ENCODE peak calls at places on chromosomes 12 and 14, in six cellular contexts. O, R, S, C, Q and I are unnamed samples.

GRCh38 chr12:24499151-24500146 is 449.5 kb downstream of the BCAT1 start:
- DNase-seq in O (no peak), R (no peak), S (no peak), C (no peak), Q (no peak), I (no peak)

GRCh38 chr12:102169922-102170698 is 27.5 kb downstream of the PMCH start:
- DNase-seq in O (peak), R (no peak), S (peak), C (no peak), Q (peak), I (peak)

GRCh38 chr12:2796187-2796663 is 1.5 kb downstream of the FKBP4 start:
- DNase-seq in O (no peak), R (no peak), S (no peak), C (no peak), Q (peak), I (no peak)

GRCh38 chr12:13889913-13890312 is 91.5 kb downstream of the GRIN2B start:
- DNase-seq in O (no peak), R (no peak), S (no peak), C (no peak), Q (no peak), I (no peak)

GRCh38 chr14:53458368-53458814 is 305.3 kb upstream of the DDHD1 start:
- DNase-seq in O (peak), R (no peak), S (peak), C (no peak), Q (no peak), I (no peak)

GRCh38 chr12:28051516-28052456 is 79.3 kb upstream of the PTHLH start:
- DNase-seq in O (no peak), R (no peak), S (no peak), C (no peak), Q (no peak), I (no peak)

GRCh38 chr14:37598085-37598972 is 2.9 kb downstream of the TTC6 start:
- DNase-seq in O (no peak), R (no peak), S (no peak), C (no peak), Q (no peak), I (no peak)

GRCh38 chr12:55188974-55189556 is 31.8 kb upstream of the OR10A7 start:
- DNase-seq in O (peak), R (peak), S (peak), C (peak), Q (peak), I (peak)

GRCh38 chr12:2013527-2014223 is 9.4 kb upstream of the DCP1B start:
- DNase-seq in O (no peak), R (no peak), S (no peak), C (no peak), Q (no peak), I (no peak)

GRCh38 chr14:58816416-58817115 is 178.8 kb downstream of the DACT1 start:
- DNase-seq in O (no peak), R (no peak), S (no peak), C (no peak), Q (no peak), I (no peak)

GRCh38 chr12:4325984-4326383 is 5.0 kb downstream of the TIGAR start:
- DNase-seq in O (no peak), R (no peak), S (no peak), C (no peak), Q (no peak), I (no peak)

GRCh38 chr14:52110441-52111086 is 41.7 kb upstream of the NID2 start:
- DNase-seq in O (no peak), R (no peak), S (no peak), C (no peak), Q (no peak), I (no peak)

GRCh38 chr12:52190860-52191729 is 719 bp downstream of the KRT80 start:
- DNase-seq in O (no peak), R (no peak), S (no peak), C (no peak), Q (no peak), I (no peak)
- H3K4me3 ChIP-seq in O (peak), R (no peak), S (no peak), C (no peak), Q (no peak), I (no peak)

GRCh38 chr12:88247241-88247643 is 105.1 kb downstream of the TMTC3 start:
- DNase-seq in O (peak), R (no peak), S (no peak), C (no peak), Q (peak), I (no peak)
- TF ChIP-seq ZNF274 in O (no peak), R (no peak), S (no peak), C (no peak), Q (no peak), I (no peak)

GRCh38 chr14:86015511-86015910 is 485.6 kb downstream of the FLRT2 start:
- DNase-seq in O (no peak), R (no peak), S (no peak), C (no peak), Q (no peak), I (no peak)
- H3K9ac ChIP-seq in O (no peak), R (no peak), S (no peak), C (no peak), Q (no peak), I (no peak)

GRCh38 chr12:114697246-114697716 is 13.3 kb upstream of the TBX3 start:
- DNase-seq in O (no peak), R (no peak), S (no peak), C (no peak), Q (no peak), I (no peak)
- H3K4me3 ChIP-seq in O (no peak), R (no peak), S (no peak), C (peak), Q (no peak), I (no peak)

GRCh38 chr12:105032703-105033357 is 46.7 kb downstream of the NOPCHAP1 start:
- DNase-seq in O (no peak), R (no peak), S (no peak), C (no peak), Q (no peak), I (no peak)

GRCh38 chr12:105025890-105026289 is 39.8 kb downstream of the NOPCHAP1 start:
- DNase-seq in O (no peak), R (no peak), S (no peak), C (no peak), Q (no peak), I (no peak)

GRCh38 chr12:105033851-105034250 is 47.7 kb downstream of the NOPCHAP1 start:
- DNase-seq in O (no peak), R (no peak), S (no peak), C (no peak), Q (no peak), I (no peak)

GRCh38 chr12:105036937-105037649 is 47.2 kb downstream of the ALDH1L2 start:
- DNase-seq in O (no peak), R (no peak), S (no peak), C (no peak), Q (no peak), I (no peak)

DNA sequence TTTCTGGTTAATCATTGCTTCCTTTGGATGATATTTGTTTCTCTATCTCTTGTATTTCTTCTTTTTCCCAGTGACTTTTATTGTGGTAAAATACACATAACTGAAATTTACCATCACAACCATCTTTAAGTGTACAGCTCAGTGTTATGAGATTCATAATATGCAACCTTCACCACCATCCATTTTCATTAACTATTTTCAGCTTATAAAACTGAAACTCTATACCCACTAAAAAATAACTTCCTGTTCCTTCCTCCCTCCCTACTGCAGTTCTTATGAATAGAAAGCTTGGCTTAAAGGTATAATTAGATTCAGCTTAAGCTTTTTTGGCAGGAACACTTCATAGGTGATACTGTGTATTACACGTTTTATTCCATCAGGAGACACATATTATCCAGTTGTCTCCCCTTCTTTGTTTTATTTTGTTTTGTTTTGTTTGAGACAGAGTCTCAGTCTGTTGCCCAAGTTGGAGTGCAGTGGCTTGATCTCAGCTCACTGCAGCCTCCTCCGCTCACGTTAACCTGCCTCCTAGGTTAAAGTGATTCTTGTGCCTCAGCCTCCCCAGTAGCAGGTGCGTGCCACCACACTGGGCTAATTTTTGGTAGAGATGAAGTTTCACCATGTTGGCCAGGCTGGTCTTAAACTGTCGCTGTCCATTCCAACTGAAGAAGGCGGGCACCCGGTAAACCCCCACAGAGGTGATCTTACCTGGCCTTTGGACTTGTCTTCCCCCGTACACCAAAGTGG is 45.1 kb downstream of the NOPCHAP1 start:
- DNase-seq in O (no peak), R (peak), S (no peak), C (no peak), Q (no peak), I (no peak)
- TF ChIP-seq ZNF274 in O (no peak), R (no peak), S (no peak), C (no peak), Q (no peak), I (no peak)